ENCODE peak calls at places on chromosomes 5 and 9, in eight cellular contexts. J, O, S, D, N, F, B and W are unnamed samples.

GRCh38 chr5:75113354-75113753 is 61.0 kb upstream of the GCNT4 start:
- DNase-seq in J (peak; percentile 70), O (no peak), S (no peak), D (no peak), N (no peak), F (no peak), B (no peak), W (no peak)

GRCh38 chr5:72681781-72682180 is 134.7 kb upstream of the TNPO1 start:
- DNase-seq in J (no peak), O (no peak), S (no peak), D (no peak), N (no peak), F (no peak), B (no peak), W (no peak)

GRCh38 chr5:176203086-176203485 is 35.1 kb upstream of the SIMC1 start:
- DNase-seq in J (no peak), O (no peak), S (no peak), D (no peak), N (no peak), F (no peak), B (no peak), W (no peak)

GRCh38 chr5:172728481-172729241 is 42.3 kb downstream of the DUSP1 start:
- DNase-seq in J (no peak), O (no peak), S (no peak), D (no peak), N (no peak), F (no peak), B (no peak), W (no peak)

GRCh38 chr9:120715331-120715924 is 1.2 kb upstream of the MEGF9 start:
- DNase-seq in J (peak; percentile 79), O (peak; percentile 23), S (peak; percentile 53), D (no peak), N (peak; percentile 71), F (peak; percentile 73), B (no peak), W (no peak)

GRCh38 chr9:83218411-83219090 is 155.6 kb upstream of the RASEF start:
- DNase-seq in J (no peak), O (no peak), S (no peak), D (no peak), N (no peak), F (no peak), B (no peak), W (no peak)

GRCh38 chr5:120765189-120765588 is 301.1 kb downstream of the PRR16 start:
- DNase-seq in J (no peak), O (no peak), S (no peak), D (no peak), N (no peak), F (no peak), B (no peak), W (no peak)

GRCh38 chr5:134371834-134372340 is 518 bp downstream of the UBE2B start:
- DNase-seq in J (peak; percentile 68), O (peak; percentile 61), S (peak; percentile 78), D (no peak), N (peak; percentile 77), F (no peak), B (peak; percentile 78), W (peak; percentile 32)

GRCh38 chr9:93091056-93091452 is 5.0 kb upstream of the CARD19 start:
- DNase-seq in J (no peak), O (no peak), S (peak; percentile 22), D (no peak), N (peak; percentile 4), F (peak; percentile 8), B (no peak), W (no peak)

GRCh38 chr5:987761-988160 is 20.8 kb upstream of the NKD2 start:
- DNase-seq in J (no peak), O (no peak), S (no peak), D (no peak), N (no peak), F (no peak), B (no peak), W (no peak)

GRCh38 chr5:135541969-135542502 is 6.3 kb upstream of the NEUROG1 start:
- DNase-seq in J (no peak), O (no peak), S (no peak), D (no peak), N (no peak), F (no peak), B (no peak), W (no peak)

GRCh38 chr5:39177629-39177959 is 41.8 kb downstream of the FYB1 start:
- DNase-seq in J (no peak), O (no peak), S (no peak), D (no peak), N (no peak), F (no peak), B (peak; percentile 35), W (no peak)
- H3K27ac ChIP-seq in J (no peak overlapping the region), O (peak overlapping the region; percentile 19), S (peak overlapping the region; percentile 48), D (no peak overlapping the region), N (no peak overlapping the region), F (no peak overlapping the region), B (no peak overlapping the region), W (peak overlapping the region; percentile 62)

GRCh38 chr9:95061916-95062600 is 255.5 kb downstream of the FANCC start:
- DNase-seq in J (no peak), O (no peak), S (no peak), D (no peak), N (no peak), F (no peak), B (no peak), W (no peak)

GRCh38 chr9:95060916-95061315 is 256.6 kb downstream of the FANCC start:
- DNase-seq in J (no peak), O (no peak), S (no peak), D (no peak), N (no peak), F (no peak), B (no peak), W (no peak)

GRCh38 chr9:95065224-95065623 is 252.3 kb downstream of the FANCC start:
- DNase-seq in J (no peak), O (no peak), S (peak; percentile 49), D (no peak), N (peak; percentile 59), F (no peak), B (peak; percentile 29), W (no peak)

GRCh38 chr9:95062601-95063065 is 254.9 kb downstream of the FANCC start:
- DNase-seq in J (no peak), O (no peak), S (no peak), D (no peak), N (no peak), F (no peak), B (no peak), W (no peak)

DNA sequence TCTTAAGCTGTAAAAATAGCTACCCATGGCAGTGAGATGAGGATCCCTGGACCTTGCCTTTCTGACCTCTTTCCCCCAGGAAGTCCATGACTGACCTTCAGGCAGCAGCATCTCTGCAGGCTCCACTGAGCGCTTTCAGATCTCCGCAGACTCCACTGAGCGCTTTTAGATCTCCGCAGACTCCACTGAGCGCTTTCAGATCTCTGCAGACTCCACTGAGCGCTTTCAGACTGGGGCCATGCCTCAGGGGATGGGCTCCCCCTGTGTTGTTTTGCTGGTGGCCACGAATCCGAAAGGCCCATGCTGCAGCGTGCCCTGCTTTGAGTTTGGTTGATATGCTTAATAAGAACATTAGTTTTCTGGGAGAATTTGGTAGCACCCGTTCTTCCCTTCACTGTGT is 254.2 kb downstream of the FANCC start:
- DNase-seq in J (no peak), O (no peak), S (no peak), D (no peak), N (no peak), F (no peak), B (no peak), W (no peak)
- H3K4me1 ChIP-seq in J (no peaks in the 10 kb centered on the region), O (peaks cover 66% of the 10 kb centered on the region), S (no peaks in the 10 kb centered on the region), D (peaks cover 100% of the 10 kb centered on the region), N (peaks cover 15% of the 10 kb centered on the region), F (peaks cover 39% of the 10 kb centered on the region), B (peaks cover 8% of the 10 kb centered on the region), W (no peaks in the 10 kb centered on the region)

GRCh38 chr5:33148076-33148501 is 292.7 kb upstream of the TARS1 start:
- DNase-seq in J (peak; percentile 81), O (no peak), S (no peak), D (no peak), N (peak; percentile 61), F (peak; percentile 43), B (no peak), W (no peak)
- H3K4me3 ChIP-seq in J (peak overlapping the region; percentile 32), O (no peak overlapping the region), S (no peak overlapping the region), D (no peak overlapping the region), N (no peak overlapping the region), F (no peak overlapping the region), B (no peak overlapping the region), W (no peak overlapping the region)

GRCh38 chr5:138360941-138361452 is 8.5 kb downstream of the KDM3B start:
- DNase-seq in J (no peak), O (no peak), S (no peak), D (no peak), N (no peak), F (no peak), B (no peak), W (no peak)
- H3K27ac ChIP-seq in J (no peak overlapping the region), O (no peak overlapping the region), S (no peak overlapping the region), D (no peak overlapping the region), N (no peak overlapping the region), F (no peak overlapping the region), B (no peak overlapping the region), W (no peak overlapping the region)

DNA sequence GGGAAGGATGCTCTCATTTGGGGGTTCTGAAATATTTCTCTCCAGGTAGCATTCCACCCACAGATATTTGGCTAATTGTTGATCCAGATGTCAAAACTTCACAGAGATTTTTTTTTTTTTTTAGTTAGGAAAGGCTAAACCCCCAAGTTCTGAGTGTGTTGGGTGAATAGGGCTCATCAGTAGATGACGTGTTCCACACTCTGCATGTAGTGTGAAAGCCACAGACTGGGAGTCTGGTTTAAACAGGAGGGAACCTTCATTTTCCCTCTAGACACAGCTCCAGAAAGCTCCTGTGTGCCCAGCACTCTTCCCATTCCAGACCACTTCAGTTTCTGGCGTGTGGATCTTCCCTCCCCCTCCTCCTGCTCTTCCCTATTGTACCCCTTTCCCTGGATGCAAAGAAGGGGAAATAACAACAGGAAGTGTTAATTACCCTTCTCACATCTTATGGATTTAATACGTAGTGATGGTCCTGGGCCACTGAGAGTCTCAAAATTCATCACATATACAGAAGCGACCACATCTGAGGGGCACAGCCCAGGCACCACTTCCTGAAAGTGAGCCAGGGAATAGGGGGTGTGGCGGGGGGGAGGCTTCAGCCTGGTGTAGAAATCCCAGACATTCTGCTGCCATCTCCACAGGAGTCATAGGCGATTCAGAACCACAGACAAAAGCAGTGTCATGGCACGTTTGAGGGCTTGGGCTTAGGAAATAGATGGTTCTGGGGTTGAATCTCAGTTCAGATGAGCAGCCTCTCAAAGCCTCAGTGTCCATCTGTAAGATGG is 65.1 kb downstream of the DAP start:
- DNase-seq in J (no peak), O (no peak), S (no peak), D (no peak), N (no peak), F (no peak), B (no peak), W (no peak)
- H3K4me1 ChIP-seq in J (peaks cover 32% of the 10 kb centered on the region), O (no peaks in the 10 kb centered on the region), S (peaks cover 6% of the 10 kb centered on the region), D (peaks cover 14% of the 10 kb centered on the region), N (no peaks in the 10 kb centered on the region), F (no peaks in the 10 kb centered on the region), B (no peaks in the 10 kb centered on the region), W (peaks cover 15% of the 10 kb centered on the region)

GRCh38 chr5:93107141-93107540 is 473.9 kb downstream of the NR2F1-AS1 start:
- DNase-seq in J (no peak), O (no peak), S (no peak), D (no peak), N (no peak), F (no peak), B (no peak), W (no peak)

GRCh38 chr5:93107828-93108520 is 473.0 kb downstream of the NR2F1-AS1 start:
- DNase-seq in J (no peak), O (no peak), S (no peak), D (no peak), N (no peak), F (no peak), B (no peak), W (no peak)
- H3K4me3 ChIP-seq in J (no peak overlapping the region), O (no peak overlapping the region), S (no peak overlapping the region), D (no peak overlapping the region), N (no peak overlapping the region), F (no peak overlapping the region), B (no peak overlapping the region), W (no peak overlapping the region)